ENCODE peak calls at places on chromosomes 12 and 14, in five cellular contexts. B is nephron progenitor cell, M is MCF 10A, I is uterus, J is GM10248. H is an unnamed sample.

GRCh38 chr14:36085861-36086260 is 90.7 kb downstream of the PTCSC3 start:
- DNase-seq in B (no peak), M (peak; percentile 13), I (no peak), J (no peak), H (no peak)

GRCh38 chr14:100107236-100107635 is 42.0 kb downstream of the EVL start:
- DNase-seq in B (no peak), M (peak; percentile 87), I (no peak), J (no peak), H (peak; percentile 70)

GRCh38 chr14:58832010-58832409 is 194.2 kb downstream of the DACT1 start:
- DNase-seq in B (no peak), M (no peak), I (no peak), J (no peak), H (peak; percentile 57)

GRCh38 chr12:68633614-68634558 is 23.2 kb downstream of the RAP1B start:
- DNase-seq in B (no peak), M (no peak), I (no peak), J (no peak), H (no peak)

GRCh38 chr14:100617715-100618693 is 30.8 kb upstream of the BEGAIN start:
- DNase-seq in B (no peak), M (no peak), I (peak; percentile 8), J (no peak), H (no peak)

GRCh38 chr12:91311081-91311480 is 128.5 kb upstream of the DCN start:
- DNase-seq in B (no peak), M (no peak), I (no peak), J (no peak), H (no peak)

GRCh38 chr12:124786065-124786964 is 77.3 kb downstream of the SCARB1 start:
- DNase-seq in B (peak; percentile 90), M (no peak), I (peak; percentile 87), J (no peak), H (peak; percentile 82)

GRCh38 chr14:98889836-98890185 is 382.2 kb downstream of the BCL11B start:
- DNase-seq in B (no peak), M (no peak), I (no peak), J (no peak), H (no peak)

GRCh38 chr12:77741974-77742517 is 88.6 kb upstream of the NAV3 start:
- DNase-seq in B (no peak), M (no peak), I (no peak), J (no peak), H (no peak)

GRCh38 chr14:100062602-100063001 is 2.6 kb upstream of the EVL start:
- DNase-seq in B (no peak), M (no peak), I (no peak), J (no peak), H (no peak)

GRCh38 chr14:68718033-68718725 is 74.7 kb downstream of the ZFP36L1 start:
- DNase-seq in B (no peak), M (peak; percentile 41), I (no peak), J (no peak), H (no peak)

GRCh38 chr12:2999265-2999841 is 40.2 kb downstream of the TEAD4 start:
- DNase-seq in B (peak; percentile 33), M (no peak), I (peak; percentile 59), J (no peak), H (no peak)

GRCh38 chr14:88551936-88552565 is 2.8 kb downstream of the PTPN21 start:
- DNase-seq in B (peak; percentile 16), M (peak; percentile 18), I (no peak), J (no peak), H (no peak)

GRCh38 chr12:15956413-15957185 is 45.5 kb downstream of the DERA start:
- DNase-seq in B (no peak), M (peak; percentile 5), I (no peak), J (no peak), H (no peak)

GRCh38 chr14:22822619-22823551 is 6.8 kb upstream of the MRPL52 start:
- DNase-seq in B (peak; percentile 86), M (peak; percentile 85), I (peak; percentile 86), J (peak; percentile 74), H (no peak)

GRCh38 chr14:55026793-55027560 is at the start of the genes SOCS4 and WDHD1:
- DNase-seq in B (peak; percentile 97), M (peak; percentile 93), I (peak; percentile 90), J (peak; percentile 96), H (peak; percentile 89)

GRCh38 chr12:130826151-130826801 is 12.8 kb downstream of the STX2 start:
- DNase-seq in B (peak; percentile 55), M (peak; percentile 37), I (no peak), J (peak; percentile 53), H (no peak)

GRCh38 chr12:127293507-127294310 is 973.3 kb upstream of the TMEM132C start:
- DNase-seq in B (peak; percentile 76), M (peak; percentile 83), I (no peak), J (no peak), H (no peak)

GRCh38 chr14:56137842-56138241 is 19.6 kb downstream of the PELI2 start:
- DNase-seq in B (peak; percentile 61), M (no peak), I (no peak), J (no peak), H (no peak)

GRCh38 chr14:50288146-50288545 is 23.9 kb downstream of the L2HGDH start:
- DNase-seq in B (no peak), M (no peak), I (no peak), J (no peak), H (no peak)

GRCh38 chr12:104952816-104953215 is 5.3 kb downstream of the SLC41A2 start:
- DNase-seq in B (no peak), M (no peak), I (no peak), J (no peak), H (no peak)

GRCh38 chr12:126930234-126930633 is 1336.7 kb upstream of the TMEM132C start:
- DNase-seq in B (no peak), M (no peak), I (no peak), J (no peak), H (no peak)

GRCh38 chr12:127926004-127926403 is 341.0 kb upstream of the TMEM132C start:
- DNase-seq in B (peak; percentile 33), M (no peak), I (no peak), J (no peak), H (no peak)

GRCh38 chr12:53070901-53071492 is 8.2 kb downstream of the SPRYD3 start:
- DNase-seq in B (no peak), M (no peak), I (peak; percentile 18), J (no peak), H (no peak)

GRCh38 chr14:73888971-73889370 is 2.3 kb downstream of the ZNF410 start:
- DNase-seq in B (no peak), M (no peak), I (no peak), J (no peak), H (no peak)

GRCh38 chr12:42571327-42572009 is 18.1 kb downstream of the PRICKLE1 start:
- DNase-seq in B (no peak), M (no peak), I (no peak), J (no peak), H (no peak)

GRCh38 chr12:44369967-44370366 is 506.1 kb downstream of the NELL2 start:
- DNase-seq in B (no peak), M (no peak), I (no peak), J (no peak), H (no peak)

GRCh38 chr12:103864710-103865109 is 23.7 kb upstream of the NT5DC3 start:
- DNase-seq in B (no peak), M (no peak), I (no peak), J (no peak), H (no peak)

GRCh38 chr12:5458229-5459050 is 26.5 kb downstream of the NTF3 start:
- DNase-seq in B (no peak), M (no peak), I (no peak), J (no peak), H (no peak)

GRCh38 chr12:132014915-132015280 is 65.2 kb downstream of the EP400 start:
- DNase-seq in B (no peak), M (no peak), I (no peak), J (no peak), H (no peak)
- TF ChIP-seq CTCF in B (no peak), M (no peak), I (no peak), J (no peak), H (no peak)

GRCh38 chr14:104940526-104941150 is 16.0 kb downstream of the PLD4 start:
- DNase-seq in B (no peak), M (no peak), I (no peak), J (no peak), H (no peak)
- TF ChIP-seq CTCF in B (no peak), M (no peak), I (no peak), J (peak; percentile 5), H (no peak)

GRCh38 chr12:109719123-109720022 is 5.7 kb downstream of the FAM222A start:
- DNase-seq in B (no peak), M (peak; percentile 16), I (no peak), J (no peak), H (no peak)
- TF ChIP-seq CTCF in B (no peak), M (peak; percentile 7), I (no peak), J (no peak), H (no peak)

GRCh38 chr12:55931317-55931779 is 386 bp downstream of the DGKA start:
- DNase-seq in B (no peak), M (peak; percentile 49), I (peak; percentile 36), J (no peak), H (no peak)
- TF ChIP-seq CTCF in B (no peak), M (no peak), I (no peak), J (no peak), H (no peak)

GRCh38 chr12:94753071-94753779 is 102.9 kb upstream of the TMCC3 start:
- DNase-seq in B (no peak), M (peak; percentile 70), I (peak; percentile 28), J (no peak), H (no peak)
- TF ChIP-seq CTCF in B (no peak), M (no peak), I (peak; percentile 12), J (no peak), H (no peak)

DNA sequence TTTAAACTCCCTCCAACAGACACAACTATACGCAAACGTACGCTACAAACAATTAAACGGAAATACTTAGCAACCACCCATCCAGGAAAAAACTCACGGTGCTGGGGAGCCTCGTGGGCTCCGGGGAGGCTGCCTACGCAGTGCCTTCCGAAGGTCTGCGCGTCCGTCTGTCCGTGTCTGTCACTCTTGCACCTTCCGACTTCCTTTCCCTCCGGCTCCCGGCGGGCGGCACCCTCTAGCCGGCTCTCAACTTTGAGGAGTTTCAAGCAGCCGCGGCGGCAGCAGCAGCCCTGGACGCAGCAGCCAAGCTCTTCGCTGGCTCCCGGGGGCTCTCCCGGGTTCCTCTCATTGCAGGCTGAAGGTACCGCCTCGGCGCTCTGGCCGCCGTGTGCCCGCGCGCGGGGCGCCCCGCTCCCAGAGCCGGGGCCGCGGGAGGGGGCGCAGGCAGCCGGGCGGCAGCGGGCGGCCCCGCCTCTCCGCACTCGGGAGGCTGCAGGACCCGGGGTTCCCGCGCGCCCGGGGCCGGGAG is at the start of gene PCED1B:
- DNase-seq in B (no peak), M (peak; percentile 82), I (peak; percentile 72), J (peak; percentile 60), H (peak; percentile 66)
- TF ChIP-seq CTCF in B (no peak), M (peak; percentile 72), I (peak; percentile 27), J (peak; percentile 52), H (no peak)

GRCh38 chr14:95196268-95196667 is 38.9 kb upstream of the DICER1 start:
- DNase-seq in B (no peak), M (peak; percentile 4), I (no peak), J (peak; percentile 76), H (no peak)
- TF ChIP-seq CTCF in B (peak; percentile 6), M (peak; percentile 14), I (peak; percentile 38), J (peak; percentile 20), H (no peak)

GRCh38 chr12:169528-170360 is 44.2 kb downstream of the SLC6A12 start:
- DNase-seq in B (peak; percentile 52), M (no peak), I (no peak), J (no peak), H (no peak)
- TF ChIP-seq CTCF in B (peak; percentile 9), M (peak; percentile 10), I (no peak), J (no peak), H (no peak)